ENCODE peak calls at places on chromosome 22, in six cellular contexts. One of them, this sample, is unnamed. For H3K4me1 and H3K9me3, the result is how much of the 10 kb centered on the place peaks cover.

GRCh38 chr22:25698461-25698860 is 43.5 kb upstream of the MYO18B start:
- DNase-seq in tibial artery: no peak
- DNase-seq in spleen: no peak
- DNase-seq in neural progenitor cell: no peak
- DNase-seq in hepatocyte: no peak
- DNase-seq in OCI-LY7: no peak
- DNase-seq in this sample: no peak

GRCh38 chr22:38031491-38031890 is 25.7 kb upstream of the PICK1 start:
- DNase-seq in tibial artery: no peak
- DNase-seq in spleen: no peak
- DNase-seq in neural progenitor cell: no peak
- DNase-seq in hepatocyte: no peak
- DNase-seq in OCI-LY7: no peak
- DNase-seq in this sample: no peak

GRCh38 chr22:24315367-24315781 is 44.7 kb downstream of the SPECC1L start:
- DNase-seq in tibial artery: no peak
- DNase-seq in spleen: no peak
- DNase-seq in neural progenitor cell: no peak
- DNase-seq in hepatocyte: no peak
- DNase-seq in OCI-LY7: no peak
- DNase-seq in this sample: no peak

GRCh38 chr22:23137905-23138520 is 3.8 kb downstream of the RSPH14 start:
- DNase-seq in tibial artery: no peak
- DNase-seq in spleen: no peak
- DNase-seq in neural progenitor cell: no peak
- DNase-seq in hepatocyte: no peak
- DNase-seq in OCI-LY7: peak
- DNase-seq in this sample: peak

GRCh38 chr22:38271927-38272372 is 860 bp downstream of the TMEM184B start:
- DNase-seq in tibial artery: no peak
- DNase-seq in spleen: no peak
- DNase-seq in neural progenitor cell: peak
- DNase-seq in hepatocyte: no peak
- DNase-seq in OCI-LY7: no peak
- DNase-seq in this sample: peak

GRCh38 chr22:42691440-42691839 is 29.2 kb downstream of the A4GALT start:
- DNase-seq in tibial artery: peak
- DNase-seq in spleen: no peak
- DNase-seq in neural progenitor cell: no peak
- DNase-seq in hepatocyte: no peak
- DNase-seq in OCI-LY7: no peak
- DNase-seq in this sample: no peak

GRCh38 chr22:47215851-47216250 is 453.4 kb downstream of the TBC1D22A start:
- DNase-seq in tibial artery: peak
- DNase-seq in spleen: no peak
- DNase-seq in neural progenitor cell: no peak
- DNase-seq in hepatocyte: no peak
- DNase-seq in OCI-LY7: no peak
- DNase-seq in this sample: no peak

GRCh38 chr22:43126506-43127165 is 16.1 kb downstream of the BIK start:
- DNase-seq in tibial artery: no peak
- DNase-seq in spleen: no peak
- DNase-seq in neural progenitor cell: no peak
- DNase-seq in hepatocyte: peak
- DNase-seq in OCI-LY7: no peak
- DNase-seq in this sample: peak

GRCh38 chr22:27474711-27475547 is 326.6 kb downstream of the MN1 start:
- DNase-seq in tibial artery: no peak
- DNase-seq in spleen: no peak
- DNase-seq in neural progenitor cell: no peak
- DNase-seq in hepatocyte: peak
- DNase-seq in OCI-LY7: no peak
- DNase-seq in this sample: no peak

GRCh38 chr22:50505776-50506610 is 1.5 kb downstream of the LMF2 start:
- DNase-seq in tibial artery: no peak
- DNase-seq in spleen: peak
- DNase-seq in neural progenitor cell: no peak
- DNase-seq in hepatocyte: peak
- DNase-seq in OCI-LY7: no peak
- DNase-seq in this sample: no peak

GRCh38 chr22:22074634-22075381 is 92.2 kb upstream of the TOP3B start:
- DNase-seq in tibial artery: no peak
- DNase-seq in spleen: peak
- DNase-seq in neural progenitor cell: no peak
- DNase-seq in hepatocyte: peak
- DNase-seq in OCI-LY7: no peak
- DNase-seq in this sample: peak

GRCh38 chr22:29255064-29255621 is 12.6 kb downstream of the RHBDD3 start:
- DNase-seq in tibial artery: peak
- DNase-seq in spleen: no peak
- DNase-seq in neural progenitor cell: no peak
- DNase-seq in hepatocyte: no peak
- DNase-seq in OCI-LY7: no peak
- DNase-seq in this sample: no peak

GRCh38 chr22:30295576-30295975 is 6.3 kb upstream of the CASTOR1 start:
- DNase-seq in tibial artery: no peak
- DNase-seq in spleen: no peak
- DNase-seq in neural progenitor cell: no peak
- DNase-seq in hepatocyte: no peak
- DNase-seq in OCI-LY7: no peak
- DNase-seq in this sample: no peak
- H3K4me1 ChIP-seq in tibial artery: under half
- H3K4me1 ChIP-seq in spleen: half or more
- H3K4me1 ChIP-seq in neural progenitor cell: under half
- H3K4me1 ChIP-seq in hepatocyte: under half
- H3K4me1 ChIP-seq in OCI-LY7: under half
- H3K4me1 ChIP-seq in this sample: under half

DNA sequence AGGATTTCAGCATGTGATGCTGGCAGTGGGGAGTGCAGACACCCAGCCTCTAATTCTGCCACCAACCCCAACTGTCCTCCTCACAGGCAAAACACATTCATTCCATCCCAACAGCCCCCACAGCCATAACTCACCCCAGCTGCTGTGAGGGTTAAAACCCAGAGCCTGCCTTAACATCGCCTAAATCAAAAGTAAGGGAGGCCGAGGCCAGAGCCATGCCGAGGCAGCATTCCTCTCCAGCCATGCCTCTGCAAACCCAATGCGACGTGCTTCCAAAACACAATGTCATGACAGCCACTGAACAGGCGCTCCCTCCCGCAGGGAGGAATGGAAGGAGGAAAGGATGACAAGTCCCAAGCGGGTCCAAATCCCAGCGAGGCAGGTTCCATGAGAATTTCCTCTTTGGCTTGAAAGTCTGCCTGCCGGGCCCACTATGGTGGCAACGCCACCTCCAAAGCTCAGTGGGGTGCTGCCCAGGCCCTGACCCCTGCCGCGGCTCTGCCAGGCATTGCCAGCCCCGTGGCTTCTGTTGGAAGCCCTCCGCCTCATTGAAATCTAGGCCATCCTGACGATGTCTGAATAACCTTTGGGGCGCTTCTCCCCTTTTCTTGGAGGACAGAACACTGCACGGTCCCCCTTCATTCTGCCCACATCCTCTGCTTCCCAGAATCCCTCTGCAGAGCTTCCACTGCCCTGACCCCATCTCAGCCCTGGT is 472.3 kb downstream of the BRD1 start:
- DNase-seq in tibial artery: no peak
- DNase-seq in spleen: peak
- DNase-seq in neural progenitor cell: no peak
- DNase-seq in hepatocyte: no peak
- DNase-seq in OCI-LY7: no peak
- DNase-seq in this sample: no peak
- H3K9me3 ChIP-seq in tibial artery: under half
- H3K9me3 ChIP-seq in spleen: under half
- H3K9me3 ChIP-seq in neural progenitor cell: under half
- H3K9me3 ChIP-seq in hepatocyte: under half
- H3K9me3 ChIP-seq in OCI-LY7: under half
- H3K9me3 ChIP-seq in this sample: under half

DNA sequence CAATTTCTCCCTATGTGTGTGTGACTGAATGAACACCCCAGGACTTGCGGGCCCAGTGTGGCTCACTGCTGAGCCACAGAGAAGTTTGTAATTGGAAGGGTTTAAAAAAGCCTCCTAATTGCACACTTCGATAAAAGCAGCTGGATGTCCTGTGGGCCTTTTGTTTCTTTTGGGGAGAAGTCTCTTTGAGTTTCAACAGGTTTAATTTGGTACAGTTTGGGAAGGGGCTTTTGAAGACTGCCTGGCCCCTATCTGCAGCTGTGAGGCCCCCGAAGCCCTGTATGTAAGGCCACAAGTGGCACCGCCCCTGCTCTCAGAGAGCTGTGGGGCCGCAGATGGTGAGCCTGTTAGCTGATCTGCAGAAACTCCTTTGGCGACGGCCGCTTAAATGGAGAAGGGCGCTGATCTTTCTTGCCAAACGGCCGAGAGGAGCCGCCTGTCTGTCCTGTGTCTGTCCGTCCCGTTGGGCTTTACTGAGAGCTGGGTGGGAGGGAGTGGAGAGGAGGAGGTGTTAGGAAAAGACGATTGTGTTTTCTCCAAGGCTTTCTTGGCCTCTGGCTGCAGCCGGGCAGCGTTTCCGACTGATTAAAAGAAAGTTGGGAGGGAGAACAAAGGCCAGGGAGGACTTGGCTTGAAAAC is 2.1 kb downstream of the FBLN1 start:
- DNase-seq in tibial artery: peak
- DNase-seq in spleen: no peak
- DNase-seq in neural progenitor cell: peak
- DNase-seq in hepatocyte: peak
- DNase-seq in OCI-LY7: no peak
- DNase-seq in this sample: no peak
- H3K4me3 ChIP-seq in tibial artery: peak
- H3K4me3 ChIP-seq in spleen: no peak
- H3K4me3 ChIP-seq in neural progenitor cell: peak
- H3K4me3 ChIP-seq in hepatocyte: peak
- H3K4me3 ChIP-seq in OCI-LY7: no peak
- H3K4me3 ChIP-seq in this sample: no peak

GRCh38 chr22:40187389-40187788 is 9.7 kb downstream of the TNRC6B start:
- DNase-seq in tibial artery: no peak
- DNase-seq in spleen: no peak
- DNase-seq in neural progenitor cell: no peak
- DNase-seq in hepatocyte: no peak
- DNase-seq in OCI-LY7: no peak
- DNase-seq in this sample: no peak
- H3K4me1 ChIP-seq in tibial artery: under half
- H3K4me1 ChIP-seq in spleen: half or more
- H3K4me1 ChIP-seq in neural progenitor cell: under half
- H3K4me1 ChIP-seq in hepatocyte: under half
- H3K4me1 ChIP-seq in OCI-LY7: under half
- H3K4me1 ChIP-seq in this sample: under half

GRCh38 chr22:49240472-49240871 is 587.2 kb downstream of the BRD1 start:
- DNase-seq in tibial artery: peak
- DNase-seq in spleen: peak
- DNase-seq in neural progenitor cell: no peak
- DNase-seq in hepatocyte: no peak
- DNase-seq in OCI-LY7: no peak
- DNase-seq in this sample: no peak

GRCh38 chr22:49237703-49238102 is 590.0 kb downstream of the BRD1 start:
- DNase-seq in tibial artery: peak
- DNase-seq in spleen: no peak
- DNase-seq in neural progenitor cell: no peak
- DNase-seq in hepatocyte: no peak
- DNase-seq in OCI-LY7: no peak
- DNase-seq in this sample: no peak

GRCh38 chr22:49240016-49240380 is 587.7 kb downstream of the BRD1 start:
- DNase-seq in tibial artery: peak
- DNase-seq in spleen: peak
- DNase-seq in neural progenitor cell: no peak
- DNase-seq in hepatocyte: no peak
- DNase-seq in OCI-LY7: no peak
- DNase-seq in this sample: no peak

GRCh38 chr22:49238181-49239141 is 589.2 kb downstream of the BRD1 start:
- DNase-seq in tibial artery: peak
- DNase-seq in spleen: peak
- DNase-seq in neural progenitor cell: no peak
- DNase-seq in hepatocyte: no peak
- DNase-seq in OCI-LY7: no peak
- DNase-seq in this sample: no peak

GRCh38 chr22:49239264-49240015 is 588.2 kb downstream of the BRD1 start:
- DNase-seq in tibial artery: peak
- DNase-seq in spleen: peak
- DNase-seq in neural progenitor cell: no peak
- DNase-seq in hepatocyte: no peak
- DNase-seq in OCI-LY7: no peak
- DNase-seq in this sample: no peak
- H3K9me3 ChIP-seq in tibial artery: under half
- H3K9me3 ChIP-seq in spleen: under half
- H3K9me3 ChIP-seq in neural progenitor cell: under half
- H3K9me3 ChIP-seq in hepatocyte: under half
- H3K9me3 ChIP-seq in OCI-LY7: under half
- H3K9me3 ChIP-seq in this sample: under half

DNA sequence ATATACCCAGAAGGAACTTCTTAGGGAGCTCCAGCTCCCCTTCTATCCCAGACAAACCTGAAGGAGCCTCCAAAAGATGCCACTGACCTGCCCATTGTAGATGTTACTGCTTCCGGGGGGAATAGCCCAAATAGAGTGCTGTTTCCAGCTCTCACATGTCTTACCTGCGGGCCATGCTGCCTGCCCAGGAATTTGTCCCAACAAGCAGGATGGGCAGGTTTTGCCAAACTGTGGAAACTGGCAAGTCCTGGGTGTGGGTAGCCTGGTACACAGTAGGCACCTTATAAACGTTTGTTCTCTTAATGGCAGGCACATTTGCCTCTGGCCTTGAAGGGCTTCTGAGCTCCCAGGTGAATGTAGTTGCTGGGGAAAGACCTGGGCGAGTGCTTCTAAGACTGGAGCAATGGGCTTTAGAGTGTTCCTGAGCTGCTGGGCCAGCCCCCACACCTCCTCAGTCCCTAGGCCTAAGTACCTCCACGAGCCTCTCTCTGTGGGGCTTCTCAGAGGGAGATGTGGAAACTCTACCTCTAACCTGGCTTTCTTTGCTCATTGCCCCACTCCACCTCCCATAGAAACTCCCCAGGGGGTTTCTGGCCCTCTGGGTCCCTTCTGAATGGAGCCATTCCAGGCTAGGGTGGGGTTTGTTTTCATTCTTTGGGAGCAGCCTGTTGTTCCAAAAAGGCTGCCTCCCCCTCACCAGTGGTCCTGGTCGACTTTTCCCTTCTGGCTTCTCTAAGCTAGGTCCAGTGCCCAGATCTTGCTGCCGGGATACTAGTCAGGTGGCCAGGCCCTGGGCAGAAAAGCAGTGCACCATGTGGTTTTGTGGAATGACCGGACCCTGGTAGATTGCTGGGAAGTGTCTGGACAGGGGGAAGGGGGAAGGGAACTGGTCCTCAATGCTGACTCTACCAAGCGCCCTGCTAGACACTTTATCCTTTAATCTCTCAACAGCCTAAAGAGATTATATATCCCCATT is 37.2 kb downstream of the LIMK2 start:
- DNase-seq in tibial artery: no peak
- DNase-seq in spleen: no peak
- DNase-seq in neural progenitor cell: no peak
- DNase-seq in hepatocyte: peak
- DNase-seq in OCI-LY7: no peak
- DNase-seq in this sample: no peak
- H3K4me3 ChIP-seq in tibial artery: peak
- H3K4me3 ChIP-seq in spleen: no peak
- H3K4me3 ChIP-seq in neural progenitor cell: no peak
- H3K4me3 ChIP-seq in hepatocyte: peak
- H3K4me3 ChIP-seq in OCI-LY7: no peak
- H3K4me3 ChIP-seq in this sample: no peak